ENCODE peak calls at places on chromosomes 13 and 19, in four cellular contexts. D, V, G and R are unnamed samples.

GRCh38 chr19:15977193-15977592 is 28.4 kb downstream of the OR10H4 start:
- DNase-seq in G (no peak), V (no peak), D (no peak), R (no peak)

GRCh38 chr19:40442328-40443130 is 1.6 kb downstream of the SERTAD3 start:
- DNase-seq in D (no peak), G (no peak), V (no peak), R (no peak)

GRCh38 chr19:8366121-8366581 is 2.2 kb downstream of the ANGPTL4 start:
- DNase-seq in V (no peak), D (no peak), G (no peak), R (no peak)

GRCh38 chr19:51887522-51888498 is at the start of gene ZNF577:
- DNase-seq in D (peak; percentile 79), V (no peak), G (no peak), R (peak; percentile 93)

GRCh38 chr19:18674616-18675015 is 8.9 kb upstream of the CRTC1 start:
- DNase-seq in V (no peak), G (no peak), D (no peak), R (peak; percentile 14)

GRCh38 chr19:4302238-4302630 is at the start of gene TMIGD2:
- DNase-seq in D (no peak), G (no peak), V (no peak), R (no peak)

GRCh38 chr13:47226516-47226915 is 329.7 kb upstream of the HTR2A start:
- DNase-seq in D (no peak), G (no peak), V (no peak), R (peak; percentile 42)

GRCh38 chr13:37270206-37271001 is 164.9 kb upstream of the CSNK1A1L start:
- DNase-seq in G (no peak), V (peak; percentile 2), D (no peak), R (peak; percentile 18)

GRCh38 chr13:79810671-79811070 is 329.7 kb downstream of the NDFIP2 start:
- DNase-seq in D (no peak), V (no peak), G (peak; percentile 27), R (peak; percentile 58)

GRCh38 chr13:20175406-20175794 is 14.5 kb upstream of the GJA3 start:
- DNase-seq in V (no peak), G (no peak), D (no peak), R (no peak)

GRCh38 chr13:103540394-103540793 is 474.2 kb upstream of the SLC10A2 start:
- DNase-seq in V (no peak), D (no peak), G (no peak), R (no peak)

GRCh38 chr13:19862511-19863313 is 737 bp downstream of the ZMYM5 start:
- DNase-seq in G (peak; percentile 27), V (no peak), D (peak; percentile 41), R (peak; percentile 7)

GRCh38 chr19:29568036-29568788 is 37.9 kb upstream of the POP4 start:
- DNase-seq in V (no peak), G (no peak), D (no peak), R (no peak)

GRCh38 chr13:113809934-113810333 is 50.9 kb downstream of the TMEM255B start:
- DNase-seq in D (no peak), G (no peak), V (no peak), R (no peak)

GRCh38 chr19:30692517-30692870 is 320.3 kb downstream of the ZNF536 start:
- DNase-seq in V (no peak), D (no peak), G (no peak), R (no peak)

GRCh38 chr19:892243-892996 is 567 bp downstream of the MED16 start:
- DNase-seq in D (peak; percentile 56), G (no peak), V (no peak), R (no peak)

GRCh38 chr19:45098521-45099464 is 5.8 kb downstream of the PPP1R37 start:
- DNase-seq in D (no peak), V (peak; percentile 40), G (no peak), R (peak; percentile 45)

GRCh38 chr13:112819111-112819510 is 129.3 kb downstream of the ATP11A start:
- DNase-seq in D (no peak), G (no peak), V (no peak), R (no peak)

GRCh38 chr13:73677041-73677589 is 457.1 kb downstream of the KLF12 start:
- DNase-seq in G (peak; percentile 65), V (no peak), D (no peak), R (peak; percentile 71)

GRCh38 chr13:44710576-44710975 is 134.4 kb upstream of the TSC22D1 start:
- DNase-seq in G (peak; percentile 49), D (no peak), V (no peak), R (peak; percentile 96)

GRCh38 chr13:101755228-101755887 is 302.9 kb downstream of the ITGBL1 start:
- DNase-seq in G (no peak), V (no peak), D (no peak), R (no peak)

GRCh38 chr19:46603195-46603637 is 2.1 kb downstream of the CALM3 start:
- DNase-seq in G (no peak), D (no peak), V (peak; percentile 85), R (no peak)

GRCh38 chr13:93080166-93080565 is 146.4 kb upstream of the GPC6 start:
- DNase-seq in D (no peak), G (no peak), V (no peak), R (no peak)

GRCh38 chr19:6032827-6033226 is 54.9 kb upstream of the RANBP3 start:
- DNase-seq in D (no peak), G (no peak), V (no peak), R (no peak)

GRCh38 chr19:18542936-18543813 is at the start of gene FKBP8:
- DNase-seq in D (peak; percentile 97), G (peak; percentile 83), V (peak; percentile 67), R (peak; percentile 79)

GRCh38 chr19:14073925-14074838 is 1.6 kb downstream of the MISP3 start:
- DNase-seq in V (no peak), D (no peak), G (no peak), R (peak; percentile 25)

GRCh38 chr19:35977446-35978222 is 17.4 kb upstream of the SDHAF1 start:
- DNase-seq in V (peak; percentile 53), D (peak; percentile 86), G (peak; percentile 76), R (no peak)

GRCh38 chr13:21060063-21060826 is 1.1 kb downstream of the LATS2 start:
- DNase-seq in G (peak; percentile 45), D (peak; percentile 28), V (no peak), R (peak; percentile 51)

GRCh38 chr19:2171349-2172145 is 7.8 kb downstream of the DOT1L start:
- DNase-seq in V (peak; percentile 76), D (peak; percentile 49), G (no peak), R (peak; percentile 36)

GRCh38 chr19:3006075-3006767 is 22.9 kb downstream of the TLE2 start:
- DNase-seq in G (peak; percentile 55), D (peak; percentile 96), V (no peak), R (no peak)

GRCh38 chr13:41811588-41812021 is 149.3 kb downstream of the VWA8 start:
- DNase-seq in G (no peak), D (no peak), V (no peak), R (no peak)

GRCh38 chr13:41130356-41130755 is 2.2 kb downstream of the KBTBD6 start:
- DNase-seq in V (no peak), G (no peak), D (no peak), R (peak; percentile 37)

GRCh38 chr19:35261356-35262100 is 7.2 kb upstream of the USF2 start:
- DNase-seq in G (no peak), V (no peak), D (peak; percentile 3), R (no peak)

GRCh38 chr19:28686741-28687140 is 526.2 kb downstream of the UQCRFS1 start:
- DNase-seq in G (no peak), V (no peak), D (no peak), R (no peak)

GRCh38 chr13:60139272-60139671 is 24.5 kb downstream of the DIAPH3 start:
- DNase-seq in D (no peak), V (no peak), G (no peak), R (peak; percentile 43)

GRCh38 chr19:5899728-5900526 is 3.7 kb downstream of the NDUFA11 start:
- DNase-seq in D (no peak), V (no peak), G (no peak), R (no peak)

GRCh38 chr19:2600914-2601870 is 101.3 kb downstream of the GNG7 start:
- DNase-seq in V (no peak), D (no peak), G (no peak), R (no peak)

GRCh38 chr19:15124572-15125231 is 17.5 kb downstream of the SYDE1 start:
- DNase-seq in D (no peak), V (peak; percentile 50), G (no peak), R (no peak)

GRCh38 chr19:56245062-56245740 is 27.3 kb upstream of the EDDM13 start:
- DNase-seq in V (no peak), G (no peak), D (no peak), R (peak; percentile 33)

DNA sequence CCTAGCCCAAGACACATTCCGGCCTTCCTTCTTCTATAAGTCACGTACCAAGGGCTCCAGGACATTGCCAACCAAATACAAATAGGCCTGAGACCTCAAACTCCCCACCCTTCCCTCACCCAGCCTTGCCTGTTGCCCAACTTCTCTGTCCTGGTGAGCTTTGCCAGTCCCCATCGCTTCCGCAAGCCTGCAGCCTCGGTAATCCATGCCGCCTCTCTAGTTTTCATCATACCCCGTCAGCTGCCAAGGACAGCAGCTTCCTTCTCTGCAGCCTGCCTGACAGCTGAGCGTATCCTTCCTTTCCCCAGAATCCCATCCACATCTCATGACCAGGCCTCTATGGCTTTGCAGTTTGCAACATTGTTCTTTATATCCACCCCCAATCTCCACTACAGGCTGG is 36.6 kb upstream of the POMP start:
- DNase-seq in G (no peak), D (no peak), V (no peak), R (no peak)
- TF ChIP-seq USF2 in G (no peak), D (no peak), V (no peak), R (no peak)

GRCh38 chr13:95924389-95924994 is 128.7 kb downstream of the UGGT2 start:
- DNase-seq in V (peak; percentile 41), D (no peak), G (peak; percentile 61), R (peak; percentile 86)
- TF ChIP-seq USF2 in V (no peak), D (no peak), G (no peak), R (no peak)

DNA sequence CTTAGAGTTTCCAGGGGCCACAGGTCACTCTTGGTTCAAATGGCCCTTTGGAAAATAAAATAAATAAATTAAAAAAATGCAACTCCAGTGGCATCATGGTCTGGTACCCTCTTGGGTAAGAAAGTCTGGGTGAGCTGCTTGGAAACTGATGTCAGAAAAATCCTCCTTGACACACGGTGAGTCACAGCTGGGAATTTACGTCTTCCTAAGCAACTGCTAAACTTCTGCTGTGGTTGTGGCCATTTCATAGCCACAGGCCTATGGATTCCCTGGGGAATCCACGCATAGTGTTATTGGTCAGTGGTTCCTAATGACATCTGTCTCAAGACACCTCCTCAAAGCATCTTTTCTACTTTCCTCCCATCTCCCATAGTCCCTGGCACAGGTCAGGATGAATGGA is 220.8 kb downstream of the COG6 start:
- DNase-seq in D (no peak), V (no peak), G (peak; percentile 29), R (peak; percentile 97)
- TF ChIP-seq USF2 in D (no peak), V (no peak), G (no peak), R (no peak)

GRCh38 chr13:24230428-24231072 is 70.0 kb downstream of the SPATA13 start:
- DNase-seq in G (no peak), D (no peak), V (no peak), R (no peak)

GRCh38 chr13:24232474-24232873 is 72.0 kb downstream of the SPATA13 start:
- DNase-seq in V (no peak), D (peak; percentile 23), G (no peak), R (no peak)

GRCh38 chr13:24234200-24234915 is 73.8 kb downstream of the SPATA13 start:
- DNase-seq in G (no peak), V (no peak), D (no peak), R (no peak)

GRCh38 chr13:24232037-24232436 is 71.5 kb downstream of the SPATA13 start:
- DNase-seq in V (no peak), D (no peak), G (no peak), R (no peak)

GRCh38 chr13:24233351-24233901 is 72.9 kb downstream of the SPATA13 start:
- DNase-seq in D (peak; percentile 31), V (no peak), G (no peak), R (peak; percentile 64)
- TF ChIP-seq USF2 in D (no peak), V (no peak), G (no peak), R (no peak)